ENCODE peak calls at places on chromosomes 2 and 18, in four cellular contexts. Z is mesendoderm, I is IMR-90, O is H9. S is an unnamed sample.

GRCh38 chr2:191202881-191203397 is 42.3 kb upstream of the MYO1B start:
- DNase-seq in Z (no peak), I (peak; percentile 83), O (no peak), S (no peak)

GRCh38 chr18:12585218-12585617 is 72.7 kb downstream of the SPIRE1 start:
- DNase-seq in Z (no peak), I (no peak), O (no peak), S (no peak)

GRCh38 chr2:235027558-235028214 is 75.9 kb downstream of the SH3BP4 start:
- DNase-seq in Z (no peak), I (peak; percentile 68), O (no peak), S (no peak)

GRCh38 chr2:215828528-215829184 is 184.7 kb downstream of the MREG start:
- DNase-seq in Z (peak; percentile 92), I (peak; percentile 62), O (peak; percentile 85), S (peak; percentile 15)

GRCh38 chr18:3891245-3891644 is 441.3 kb downstream of the TGIF1 start:
- DNase-seq in Z (no peak), I (no peak), O (no peak), S (no peak)

GRCh38 chr18:73235491-73235890 is 367.7 kb upstream of the NETO1 start:
- DNase-seq in Z (peak; percentile 31), I (peak; percentile 97), O (no peak), S (no peak)

GRCh38 chr2:167712275-167712674 is 535.1 kb downstream of the STK39 start:
- DNase-seq in Z (peak; percentile 41), I (no peak), O (no peak), S (no peak)

GRCh38 chr2:169644173-169644572 is 50.0 kb downstream of the CFAP210 start:
- DNase-seq in Z (no peak), I (no peak), O (no peak), S (no peak)

GRCh38 chr2:165601065-165601830 is 131.8 kb downstream of the CSRNP3 start:
- DNase-seq in Z (no peak), I (no peak), O (no peak), S (no peak)

GRCh38 chr2:218079943-218080913 is 11.2 kb downstream of the RUFY4 start:
- DNase-seq in Z (no peak), I (no peak), O (peak; percentile 25), S (no peak)

GRCh38 chr2:145006957-145007672 is 487.2 kb upstream of the ZEB2 start:
- DNase-seq in Z (no peak), I (peak; percentile 98), O (no peak), S (no peak)

GRCh38 chr18:48339692-48340091 is 69.5 kb downstream of the ZBTB7C start:
- DNase-seq in Z (peak; percentile 90), I (no peak), O (no peak), S (no peak)

GRCh38 chr2:113977660-113978523 is 88.0 kb downstream of the ACTR3 start:
- DNase-seq in Z (peak; percentile 74), I (peak; percentile 72), O (no peak), S (peak; percentile 18)

GRCh38 chr2:62603154-62603712 is 97.2 kb upstream of the TMEM17 start:
- DNase-seq in Z (no peak), I (no peak), O (no peak), S (no peak)

GRCh38 chr2:191166111-191166755 is 15.4 kb upstream of the STAT4 start:
- DNase-seq in Z (no peak), I (peak; percentile 89), O (no peak), S (peak; percentile 15)

GRCh38 chr2:25131567-25132295 is 36.6 kb downstream of the POMC start:
- DNase-seq in Z (peak; percentile 46), I (no peak), O (peak; percentile 62), S (peak; percentile 20)

GRCh38 chr2:6957031-6957714 is 40.0 kb downstream of the RNF144A start:
- DNase-seq in Z (no peak), I (no peak), O (no peak), S (no peak)

GRCh38 chr2:105646423-105647076 is 98.2 kb upstream of the NCK2 start:
- DNase-seq in Z (no peak), I (no peak), O (no peak), S (no peak)

GRCh38 chr18:28718696-28719095 is 541.8 kb upstream of the CDH2 start:
- DNase-seq in Z (no peak), I (no peak), O (no peak), S (no peak)

GRCh38 chr18:46712406-46712805 is 44.4 kb downstream of the ST8SIA5 start:
- DNase-seq in Z (no peak), I (peak; percentile 58), O (no peak), S (no peak)

GRCh38 chr2:230863031-230863430 is 1.7 kb upstream of the ITM2C start:
- DNase-seq in Z (no peak), I (no peak), O (no peak), S (no peak)

GRCh38 chr2:240966457-240966905 is 31.9 kb upstream of the SNED1 start:
- DNase-seq in Z (no peak), I (no peak), O (no peak), S (no peak)

GRCh38 chr2:77552956-77553355 is 30.8 kb upstream of the LRRTM4 start:
- DNase-seq in Z (no peak), I (no peak), O (no peak), S (peak; percentile 32)

GRCh38 chr2:69348781-69349180 is 38.2 kb downstream of the GFPT1 start:
- DNase-seq in Z (peak; percentile 76), I (no peak), O (no peak), S (no peak)

GRCh38 chr2:48459921-48460320 is 70.0 kb upstream of the STON1 start:
- DNase-seq in Z (peak; percentile 37), I (no peak), O (no peak), S (no peak)

GRCh38 chr2:88538362-88538917 is 85.9 kb upstream of the FOXI3 start:
- DNase-seq in Z (no peak), I (no peak), O (peak; percentile 72), S (no peak)

GRCh38 chr18:48833701-48834394 is 116.9 kb downstream of the SMAD7 start:
- DNase-seq in Z (no peak), I (peak; percentile 23), O (peak; percentile 23), S (no peak)

GRCh38 chr2:64404002-64404731 is 49.8 kb upstream of the LGALSL start:
- DNase-seq in Z (peak; percentile 94), I (peak; percentile 35), O (peak; percentile 91), S (peak; percentile 92)

GRCh38 chr2:109269956-109270757 is 141.2 kb downstream of the SH3RF3 start:
- DNase-seq in Z (no peak), I (no peak), O (no peak), S (no peak)

GRCh38 chr2:208375452-208376068 is 31.0 kb upstream of the PTH2R start:
- DNase-seq in Z (no peak), I (no peak), O (no peak), S (no peak)

GRCh38 chr2:101307503-101307902 is 998 bp downstream of the RNF149 start:
- DNase-seq in Z (no peak), I (no peak), O (no peak), S (no peak)

DNA sequence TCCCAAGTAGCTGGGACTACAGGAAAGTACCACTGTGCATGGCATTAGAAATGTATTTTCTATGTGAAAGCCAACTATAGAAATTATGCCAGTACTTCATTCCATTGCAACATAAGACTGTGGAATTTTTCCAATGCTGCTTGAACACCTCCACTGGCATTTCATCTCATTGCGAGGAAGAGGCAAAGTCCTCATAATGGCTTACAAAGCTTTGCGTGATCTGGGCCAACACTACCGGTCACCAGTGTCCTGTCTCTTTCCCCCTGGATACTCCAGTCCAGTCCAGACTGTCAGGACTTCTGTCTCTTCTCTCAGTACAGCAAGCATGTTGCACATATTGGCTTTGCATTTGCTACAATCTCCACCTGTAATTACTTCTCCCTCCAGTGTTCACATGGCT is 223.5 kb downstream of the GPD2 start:
- DNase-seq in Z (no peak), I (no peak), O (no peak), S (no peak)
- H2BK120ac ChIP-seq in Z (no peak overlapping the region), I (no peak overlapping the region), O (no peak overlapping the region), S (no peak overlapping the region)

GRCh38 chr2:227098162-227098515 is 65.9 kb downstream of the COL4A4 start:
- DNase-seq in Z (no peak), I (no peak), O (no peak), S (no peak)
- H3K4me1 ChIP-seq in Z (no peaks in the 10 kb centered on the region), I (no peaks in the 10 kb centered on the region), O (no peaks in the 10 kb centered on the region), S (no peaks in the 10 kb centered on the region)

GRCh38 chr2:143081616-143082015 is 47.6 kb upstream of the ARHGAP15 start:
- DNase-seq in Z (no peak), I (no peak), O (no peak), S (no peak)
- H2BK120ac ChIP-seq in Z (no peak overlapping the region), I (no peak overlapping the region), O (no peak overlapping the region), S (no peak overlapping the region)

GRCh38 chr2:23828256-23828980 is 98.5 kb downstream of the ATAD2B start:
- DNase-seq in Z (no peak), I (no peak), O (no peak), S (no peak)
- H3K4me1 ChIP-seq in Z (no peaks in the 10 kb centered on the region), I (peaks cover 3% of the 10 kb centered on the region), O (no peaks in the 10 kb centered on the region), S (no peaks in the 10 kb centered on the region)

GRCh38 chr2:239290618-239291504 is 110.0 kb downstream of the HDAC4 start:
- DNase-seq in Z (peak; percentile 45), I (no peak), O (no peak), S (peak; percentile 40)
- H2BK120ac ChIP-seq in Z (no peak overlapping the region), I (peak overlapping the region; percentile 14), O (no peak overlapping the region), S (peak overlapping the region; percentile 85)

GRCh38 chr2:160036736-160037135 is 25.7 kb downstream of the PLA2R1 start:
- DNase-seq in Z (peak; percentile 54), I (no peak), O (no peak), S (no peak)
- H3K4me1 ChIP-seq in Z (no peaks in the 10 kb centered on the region), I (peaks cover 2% of the 10 kb centered on the region), O (no peaks in the 10 kb centered on the region), S (peaks cover 10% of the 10 kb centered on the region)

GRCh38 chr2:96894151-96894531 is 24.3 kb upstream of the SEMA4C start:
- DNase-seq in Z (no peak), I (no peak), O (no peak), S (no peak)
- H2BK120ac ChIP-seq in Z (no peak overlapping the region), I (no peak overlapping the region), O (no peak overlapping the region), S (no peak overlapping the region)

DNA sequence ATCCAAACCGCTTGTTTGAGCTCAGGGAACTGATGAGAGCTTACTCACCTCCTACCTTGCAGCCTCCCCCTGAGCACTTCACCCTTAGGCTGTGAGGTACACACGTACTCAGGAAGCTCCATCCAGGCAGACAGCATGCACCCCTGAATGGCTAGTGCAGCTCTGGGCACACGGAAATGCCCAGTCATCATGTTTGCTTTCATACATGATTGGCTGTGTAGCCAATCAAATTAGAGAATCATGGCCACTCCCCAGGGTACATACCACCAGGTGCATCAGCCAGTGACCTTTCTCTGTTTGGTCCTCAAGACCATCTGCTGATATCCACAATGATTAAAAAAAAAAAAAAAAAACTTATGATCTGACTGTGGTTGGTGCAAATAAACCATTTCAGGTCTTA is 42.1 kb downstream of the RNF152 start:
- DNase-seq in Z (no peak), I (no peak), O (no peak), S (no peak)
- H3K4me1 ChIP-seq in Z (no peaks in the 10 kb centered on the region), I (peaks cover 12% of the 10 kb centered on the region), O (no peaks in the 10 kb centered on the region), S (peaks cover 5% of the 10 kb centered on the region)

DNA sequence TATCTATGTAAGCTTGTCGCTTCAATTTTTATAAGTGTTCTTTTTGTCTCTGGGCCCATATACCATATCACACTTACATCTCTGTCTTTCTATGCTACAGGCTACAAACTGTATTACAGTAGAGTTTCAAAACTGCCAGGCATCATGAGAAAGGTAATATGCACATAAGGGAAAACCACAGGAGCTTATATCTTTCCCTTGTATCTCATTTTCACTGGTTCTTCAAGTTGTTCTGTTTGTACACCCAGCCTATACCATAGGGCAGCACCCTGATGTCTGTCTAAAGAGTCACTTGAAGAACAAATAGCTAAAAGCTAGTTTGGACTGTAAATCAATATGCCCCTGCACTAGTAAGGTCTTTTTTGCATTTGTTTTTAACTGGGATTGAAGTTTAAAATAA is 366.7 kb downstream of the FIGN start:
- DNase-seq in Z (no peak), I (no peak), O (no peak), S (no peak)
- H2BK120ac ChIP-seq in Z (no peak overlapping the region), I (no peak overlapping the region), O (no peak overlapping the region), S (no peak overlapping the region)